ENCODE peak calls at places on chromosomes 6 and 20, in six cellular contexts. H, C, F, M, T and L are unnamed samples. For H3K4me1, the result is how much of the 10 kb centered on the place peaks cover.

GRCh38 chr6:162999575-163000285 is 272.0 kb downstream of the PACRG start:
- DNase-seq in H (no peak), C (no peak), F (no peak), M (no peak), T (no peak), L (no peak)

GRCh38 chr6:10678456-10678855 is 16.0 kb downstream of the C6orf52 start:
- DNase-seq in H (no peak), C (no peak), F (no peak), M (no peak), T (no peak), L (no peak)

GRCh38 chr20:51700809-51701285 is 67.3 kb downstream of the ATP9A start:
- DNase-seq in H (no peak), C (peak), F (no peak), M (peak), T (peak), L (peak)

GRCh38 chr6:28922004-28922840 is 1.6 kb downstream of the TRIM27 start:
- DNase-seq in H (no peak), C (peak), F (no peak), M (peak), T (peak), L (no peak)

GRCh38 chr6:39836621-39837020 is 44.4 kb downstream of the DAAM2 start:
- DNase-seq in H (no peak), C (no peak), F (no peak), M (no peak), T (no peak), L (no peak)

GRCh38 chr20:50027611-50028105 is 44.9 kb downstream of the SNAI1 start:
- DNase-seq in H (peak), C (peak), F (peak), M (peak), T (peak), L (peak)

GRCh38 chr6:111692327-111693164 is 86.9 kb upstream of the TRAF3IP2 start:
- DNase-seq in H (no peak), C (no peak), F (no peak), M (peak), T (no peak), L (no peak)

GRCh38 chr6:28648035-28648877 is 122.6 kb downstream of the GPX5 start:
- DNase-seq in H (no peak), C (peak), F (no peak), M (peak), T (peak), L (peak)

GRCh38 chr20:34710861-34711574 is 6.9 kb downstream of the TP53INP2 start:
- DNase-seq in H (no peak), C (no peak), F (no peak), M (no peak), T (no peak), L (no peak)

GRCh38 chr6:90369024-90369519 is 72.4 kb upstream of the BACH2 start:
- DNase-seq in H (no peak), C (peak), F (peak), M (peak), T (peak), L (peak)

GRCh38 chr6:170124836-170125235 is 166.0 kb downstream of the DLL1 start:
- DNase-seq in H (no peak), C (no peak), F (peak), M (peak), T (peak), L (no peak)

GRCh38 chr6:41723178-41723935 is 12.1 kb downstream of the TFEB start:
- DNase-seq in H (peak), C (peak), F (peak), M (peak), T (peak), L (peak)

GRCh38 chr6:135922746-135923145 is 71.2 kb downstream of the PDE7B start:
- DNase-seq in H (no peak), C (no peak), F (no peak), M (peak), T (peak), L (no peak)

GRCh38 chr6:46172176-46172575 is 1.4 kb upstream of the ENPP5 start:
- DNase-seq in H (no peak), C (no peak), F (no peak), M (no peak), T (no peak), L (no peak)

GRCh38 chr6:79949235-79949634 is 1.9 kb upstream of the ELOVL4 start:
- DNase-seq in H (no peak), C (peak), F (no peak), M (peak), T (peak), L (peak)

GRCh38 chr20:48761023-48761785 is 66.6 kb downstream of the PREX1 start:
- DNase-seq in H (peak), C (no peak), F (no peak), M (no peak), T (no peak), L (peak)

GRCh38 chr6:32554269-32554919 is 24.3 kb upstream of the HLA-DRB5 start:
- DNase-seq in H (no peak), C (no peak), F (no peak), M (no peak), T (no peak), L (no peak)

GRCh38 chr6:33156561-33156960 is 35.7 kb downstream of the COL11A2 start:
- DNase-seq in H (no peak), C (no peak), F (no peak), M (no peak), T (no peak), L (no peak)

GRCh38 chr6:10138917-10139316 is 276.0 kb downstream of the TFAP2A start:
- DNase-seq in H (no peak), C (no peak), F (no peak), M (no peak), T (peak), L (no peak)

GRCh38 chr20:57921701-57922482 is 212.1 kb upstream of the PMEPA1 start:
- DNase-seq in H (no peak), C (no peak), F (no peak), M (no peak), T (no peak), L (no peak)

GRCh38 chr6:119347466-119348307 is 1.9 kb downstream of the MAN1A1 start:
- DNase-seq in H (peak), C (peak), F (no peak), M (peak), T (peak), L (peak)

GRCh38 chr20:37406010-37406998 is 60.4 kb downstream of the SRC start:
- DNase-seq in H (no peak), C (peak), F (no peak), M (peak), T (peak), L (no peak)

GRCh38 chr6:131629656-131630055 is 1.6 kb upstream of the MED23 start:
- DNase-seq in H (no peak), C (no peak), F (no peak), M (no peak), T (peak), L (no peak)

GRCh38 chr6:43052842-43053544 is 658 bp downstream of the CUL7 start:
- DNase-seq in H (no peak), C (no peak), F (no peak), M (peak), T (no peak), L (no peak)

GRCh38 chr6:43683708-43684455 is 3.7 kb downstream of the MRPS18A start:
- DNase-seq in H (no peak), C (no peak), F (no peak), M (no peak), T (no peak), L (no peak)

GRCh38 chr6:76275746-76276145 is 203.3 kb upstream of the IMPG1 start:
- DNase-seq in H (no peak), C (no peak), F (no peak), M (no peak), T (peak), L (no peak)

GRCh38 chr20:47574616-47575401 is 73.1 kb downstream of the NCOA3 start:
- DNase-seq in H (no peak), C (no peak), F (no peak), M (no peak), T (peak), L (peak)

GRCh38 chr6:136706431-136706830 is 85.8 kb downstream of the MAP3K5 start:
- DNase-seq in H (no peak), C (no peak), F (no peak), M (no peak), T (no peak), L (no peak)

GRCh38 chr20:48246391-48246790 is 461.1 kb upstream of the SULF2 start:
- DNase-seq in H (no peak), C (no peak), F (no peak), M (no peak), T (no peak), L (no peak)

GRCh38 chr6:35786810-35787209 is 6.0 kb downstream of the CLPSL1 start:
- DNase-seq in H (no peak), C (no peak), F (no peak), M (no peak), T (no peak), L (no peak)

GRCh38 chr20:2900845-2901592 is 27.7 kb downstream of the PTPRA start:
- DNase-seq in H (no peak), C (no peak), F (no peak), M (no peak), T (no peak), L (no peak)

GRCh38 chr6:3744901-3745470 is 6.5 kb downstream of the PXDC1 start:
- DNase-seq in H (no peak), C (no peak), F (no peak), M (no peak), T (no peak), L (no peak)

GRCh38 chr20:25081065-25081729 is 744 bp downstream of the VSX1 start:
- DNase-seq in H (no peak), C (no peak), F (peak), M (peak), T (no peak), L (peak)

GRCh38 chr6:4844108-4844507 is 67.9 kb downstream of the CDYL start:
- DNase-seq in H (no peak), C (no peak), F (no peak), M (no peak), T (no peak), L (no peak)

GRCh38 chr6:11974089-11974488 is 38.0 kb upstream of the HIVEP1 start:
- DNase-seq in H (no peak), C (no peak), F (no peak), M (no peak), T (peak), L (no peak)

GRCh38 chr6:10478187-10479040 is 42.7 kb upstream of the GCNT2 start:
- DNase-seq in H (no peak), C (peak), F (no peak), M (peak), T (peak), L (no peak)

GRCh38 chr6:52538921-52539354 is 37.9 kb downstream of the TRAM2 start:
- DNase-seq in H (no peak), C (no peak), F (no peak), M (no peak), T (no peak), L (no peak)
- H3K4me1 ChIP-seq in H (under half), C (under half), F (under half), M (under half), T (under half), L (under half)

GRCh38 chr20:19466204-19466928 is 253.9 kb downstream of the SLC24A3 start:
- DNase-seq in H (no peak), C (no peak), F (no peak), M (no peak), T (no peak), L (no peak)
- TF ChIP-seq CTCF in H (no peak), C (no peak), F (no peak), M (no peak), T (no peak), L (no peak)

GRCh38 chr6:6362051-6362450 is 41.6 kb upstream of the F13A1 start:
- DNase-seq in H (no peak), C (no peak), F (no peak), M (no peak), T (no peak), L (no peak)

GRCh38 chr6:6365242-6365641 is 44.8 kb upstream of the F13A1 start:
- DNase-seq in H (no peak), C (no peak), F (no peak), M (no peak), T (no peak), L (no peak)

GRCh38 chr6:6368684-6369052 is 48.2 kb upstream of the F13A1 start:
- DNase-seq in H (no peak), C (no peak), F (no peak), M (no peak), T (no peak), L (no peak)

GRCh38 chr6:6368040-6368683 is 47.7 kb upstream of the F13A1 start:
- DNase-seq in H (no peak), C (no peak), F (no peak), M (no peak), T (no peak), L (no peak)

GRCh38 chr6:6366778-6367177 is 46.3 kb upstream of the F13A1 start:
- DNase-seq in H (no peak), C (no peak), F (no peak), M (no peak), T (no peak), L (no peak)
- H3K4me1 ChIP-seq in H (under half), C (under half), F (under half), M (under half), T (under half), L (under half)

DNA sequence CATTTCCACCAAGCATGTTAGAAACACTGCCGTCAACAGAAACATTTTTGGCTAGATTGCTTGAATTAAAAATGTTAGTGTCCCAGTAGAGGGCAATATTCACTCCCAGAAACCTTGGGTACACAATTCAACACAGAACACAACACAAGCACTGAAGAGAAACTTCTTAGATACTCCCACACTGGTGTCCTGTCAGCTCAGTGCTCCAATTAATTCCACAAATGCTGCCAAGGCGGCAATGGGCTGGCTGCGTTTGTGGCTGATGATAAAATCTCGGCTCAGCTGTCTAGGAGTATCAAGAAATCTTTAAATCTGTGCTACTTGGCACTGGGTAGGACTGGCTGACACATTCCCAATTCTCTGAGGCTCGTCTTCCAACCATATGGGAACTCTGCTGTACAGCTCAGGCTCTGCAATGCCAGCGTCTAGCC is 39.3 kb downstream of the BEND3 start:
- DNase-seq in H (no peak), C (no peak), F (no peak), M (no peak), T (peak), L (no peak)
- TF ChIP-seq CTCF in H (peak), C (no peak), F (no peak), M (peak), T (peak), L (no peak)

GRCh38 chr6:125795301-125795700 is 4.5 kb downstream of the NCOA7 start:
- DNase-seq in H (no peak), C (no peak), F (no peak), M (no peak), T (no peak), L (no peak)

GRCh38 chr6:125802383-125802782 is 11.6 kb downstream of the NCOA7 start:
- DNase-seq in H (no peak), C (no peak), F (no peak), M (no peak), T (no peak), L (no peak)

GRCh38 chr6:125797120-125797933 is 6.6 kb downstream of the NCOA7 start:
- DNase-seq in H (no peak), C (no peak), F (no peak), M (no peak), T (no peak), L (no peak)

GRCh38 chr6:125797934-125798444 is 7.2 kb downstream of the NCOA7 start:
- DNase-seq in H (no peak), C (no peak), F (no peak), M (no peak), T (peak), L (no peak)

DNA sequence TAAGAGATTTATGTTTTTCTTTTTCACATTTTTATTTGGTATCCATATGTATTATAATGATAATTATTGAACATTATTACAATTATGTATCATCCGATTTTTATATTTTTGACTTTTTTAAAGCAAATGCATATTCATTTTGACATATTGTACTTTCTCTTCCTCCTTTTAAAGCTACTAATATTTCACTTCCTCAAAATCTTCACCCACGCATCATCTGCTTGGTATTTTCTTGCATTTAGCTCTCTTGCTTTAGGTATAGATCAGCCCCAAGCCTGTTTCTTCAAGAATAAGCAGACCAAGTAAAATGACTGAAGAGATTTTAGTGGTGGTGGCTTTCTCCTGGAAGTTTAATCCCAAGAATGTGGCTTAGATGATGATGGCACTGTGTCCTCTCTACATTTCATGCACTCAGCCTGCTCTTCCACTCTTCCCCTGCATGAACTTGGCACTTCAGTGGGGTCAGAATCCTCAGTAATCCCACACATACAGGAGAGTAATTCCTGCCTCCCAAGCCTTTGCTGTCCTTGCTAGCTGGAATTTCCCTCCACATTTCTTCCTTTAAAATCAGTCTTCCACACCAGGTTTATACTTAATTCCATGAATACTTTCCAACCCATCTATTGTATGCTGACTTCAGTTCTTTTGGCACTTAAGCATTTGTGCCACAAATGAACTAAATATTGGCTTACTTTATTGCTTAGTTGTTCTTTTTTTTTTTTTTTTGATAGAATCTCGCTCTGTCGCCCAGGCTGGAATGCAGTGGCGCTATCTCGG is 8.2 kb downstream of the NCOA7 start:
- DNase-seq in H (no peak), C (no peak), F (no peak), M (no peak), T (no peak), L (no peak)
- H3K4me1 ChIP-seq in H (under half), C (under half), F (under half), M (under half), T (under half), L (under half)

GRCh38 chr6:30829639-30830250 is 54.6 kb upstream of the DDR1 start:
- DNase-seq in H (no peak), C (no peak), F (no peak), M (no peak), T (peak), L (no peak)
- TF ChIP-seq CTCF in H (no peak), C (no peak), F (no peak), M (no peak), T (peak), L (no peak)

GRCh38 chr6:26537160-26537845 is 863 bp upstream of the HMGN4 start:
- DNase-seq in H (peak), C (peak), F (peak), M (peak), T (peak), L (peak)

GRCh38 chr6:26536571-26537159 is 1.5 kb upstream of the HMGN4 start:
- DNase-seq in H (no peak), C (peak), F (no peak), M (peak), T (peak), L (peak)

GRCh38 chr6:26538572-26538902 is 371 bp downstream of the HMGN4 start:
- DNase-seq in H (no peak), C (no peak), F (no peak), M (no peak), T (peak), L (no peak)

GRCh38 chr6:26538936-26539615 is 910 bp downstream of the HMGN4 start:
- DNase-seq in H (no peak), C (peak), F (no peak), M (no peak), T (no peak), L (no peak)

GRCh38 chr6:26537846-26538571 is at the start of gene HMGN4:
- DNase-seq in H (peak), C (peak), F (peak), M (peak), T (peak), L (peak)
- H3K4me1 ChIP-seq in H (under half), C (under half), F (under half), M (under half), T (under half), L (under half)